ENCODE peak calls at places on chromosomes 2 and 18, in nine cellular contexts. S is AG04450, Q is foreskin fibroblast, Y is coronary artery, K is GM23338, V is K562, W is HFFc6, U is astrocyte, I is prostate gland. C is an unnamed sample.

GRCh38 chr2:235347691-235348090 is 146.2 kb upstream of the AGAP1 start:
- DNase-seq in U (peak), I (no peak), V (peak), S (peak), W (peak), Q (peak), Y (no peak), K (no peak), C (peak)

GRCh38 chr2:226661789-226662545 is 137.7 kb downstream of the IRS1 start:
- DNase-seq in W (peak), S (peak), I (no peak), U (peak), Y (no peak), K (no peak), V (peak), Q (peak), C (no peak)

GRCh38 chr2:85161626-85161960 is 28.4 kb downstream of the TCF7L1 start:
- DNase-seq in Y (no peak), V (no peak), K (no peak), W (peak), S (no peak), I (no peak), Q (no peak), U (peak), C (no peak)

GRCh38 chr2:3377279-3377611 is 373 bp downstream of the EIPR1 start:
- DNase-seq in Y (no peak), V (peak), Q (peak), I (no peak), U (peak), K (peak), S (no peak), W (peak), C (no peak)

GRCh38 chr2:195961873-195962272 is 106.8 kb downstream of the DNAH7 start:
- DNase-seq in Y (no peak), Q (no peak), V (no peak), U (no peak), W (no peak), S (no peak), I (no peak), K (no peak), C (no peak)

GRCh38 chr2:70964596-70965386 is 13.6 kb upstream of the ANKRD53 start:
- DNase-seq in V (peak), S (peak), W (peak), K (peak), Y (peak), Q (peak), U (peak), I (peak), C (no peak)

GRCh38 chr2:18704224-18704623 is 114.9 kb upstream of the NT5C1B start:
- DNase-seq in S (no peak), K (no peak), Q (no peak), V (no peak), W (no peak), I (no peak), U (no peak), Y (no peak), C (no peak)

GRCh38 chr2:68839260-68839833 is 31.9 kb downstream of the BMP10 start:
- DNase-seq in V (peak), Y (no peak), W (no peak), U (no peak), S (no peak), K (peak), I (no peak), Q (no peak), C (no peak)

GRCh38 chr2:96977631-96978195 is 8.7 kb downstream of the FAM178B start:
- DNase-seq in I (no peak), U (peak), S (no peak), K (peak), V (no peak), Y (no peak), Q (peak), W (peak), C (no peak)

GRCh38 chr18:55485666-55486065 is 102.3 kb downstream of the TCF4 start:
- DNase-seq in Q (peak), U (peak), I (no peak), S (no peak), K (no peak), W (peak), V (no peak), Y (no peak), C (no peak)

GRCh38 chr2:607172-607571 is 70.0 kb downstream of the TMEM18 start:
- DNase-seq in W (no peak), Y (peak), I (no peak), Q (no peak), V (no peak), U (no peak), S (no peak), K (no peak), C (no peak)

GRCh38 chr2:16413947-16414346 is 251.7 kb downstream of the CYRIA start:
- DNase-seq in V (no peak), W (no peak), U (no peak), Y (no peak), Q (no peak), I (no peak), S (no peak), K (no peak), C (no peak)

GRCh38 chr2:8805278-8806045 is 32.0 kb downstream of the KIDINS220 start:
- DNase-seq in Y (no peak), K (no peak), V (peak), U (peak), Q (no peak), W (no peak), S (no peak), I (no peak), C (no peak)

GRCh38 chr2:8802741-8803140 is 34.7 kb downstream of the KIDINS220 start:
- DNase-seq in I (no peak), U (no peak), Y (no peak), K (no peak), V (no peak), W (no peak), S (no peak), Q (no peak), C (no peak)

GRCh38 chr2:8800821-8801220 is 36.6 kb downstream of the KIDINS220 start:
- DNase-seq in K (no peak), S (no peak), Y (no peak), V (no peak), W (no peak), U (no peak), Q (no peak), I (no peak), C (no peak)

GRCh38 chr2:8806885-8807701 is 30.3 kb downstream of the KIDINS220 start:
- DNase-seq in Q (no peak), W (no peak), V (peak), I (no peak), U (no peak), S (no peak), Y (no peak), K (no peak), C (no peak)

DNA sequence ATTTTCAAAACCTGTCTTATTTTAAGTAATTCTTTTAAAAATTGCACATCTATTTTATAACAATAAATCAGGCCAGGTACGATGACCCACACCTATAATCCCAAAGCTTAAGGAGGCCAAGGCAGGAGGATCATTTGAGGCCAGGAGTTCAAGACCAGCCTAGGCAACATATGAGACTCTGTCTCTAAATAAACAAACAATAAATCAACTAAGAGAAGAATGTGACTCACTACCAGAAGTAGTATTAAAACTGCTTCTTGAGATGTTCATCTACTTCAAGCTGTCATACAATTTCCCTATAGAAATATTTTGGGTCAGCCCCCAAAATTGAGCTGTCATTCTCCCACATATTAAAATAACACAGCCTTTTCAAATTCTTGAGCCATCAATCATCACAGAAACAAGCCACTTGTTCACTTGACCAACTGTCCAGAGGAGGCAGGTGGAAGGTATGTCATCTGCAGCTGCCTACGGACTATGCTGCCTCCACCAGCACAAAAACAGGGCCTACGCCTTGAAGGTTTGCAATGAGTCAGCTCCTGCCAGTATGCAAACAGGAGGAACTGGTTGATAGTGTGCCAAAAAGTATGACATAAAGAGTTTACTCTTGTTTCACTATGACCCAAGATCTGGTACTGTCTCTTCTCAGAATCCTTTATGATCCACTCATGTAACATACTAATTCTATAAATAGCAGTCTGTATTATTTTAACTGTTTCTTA is 33.6 kb downstream of the KIDINS220 start:
- DNase-seq in S (peak), U (peak), V (peak), K (no peak), Q (peak), Y (no peak), I (peak), W (peak), C (peak)
- TF ChIP-seq CTCF in S (peak), U (no peak), V (peak), K (no peak), Q (no peak), Y (no peak), I (no peak), W (peak), C (no peak)

DNA sequence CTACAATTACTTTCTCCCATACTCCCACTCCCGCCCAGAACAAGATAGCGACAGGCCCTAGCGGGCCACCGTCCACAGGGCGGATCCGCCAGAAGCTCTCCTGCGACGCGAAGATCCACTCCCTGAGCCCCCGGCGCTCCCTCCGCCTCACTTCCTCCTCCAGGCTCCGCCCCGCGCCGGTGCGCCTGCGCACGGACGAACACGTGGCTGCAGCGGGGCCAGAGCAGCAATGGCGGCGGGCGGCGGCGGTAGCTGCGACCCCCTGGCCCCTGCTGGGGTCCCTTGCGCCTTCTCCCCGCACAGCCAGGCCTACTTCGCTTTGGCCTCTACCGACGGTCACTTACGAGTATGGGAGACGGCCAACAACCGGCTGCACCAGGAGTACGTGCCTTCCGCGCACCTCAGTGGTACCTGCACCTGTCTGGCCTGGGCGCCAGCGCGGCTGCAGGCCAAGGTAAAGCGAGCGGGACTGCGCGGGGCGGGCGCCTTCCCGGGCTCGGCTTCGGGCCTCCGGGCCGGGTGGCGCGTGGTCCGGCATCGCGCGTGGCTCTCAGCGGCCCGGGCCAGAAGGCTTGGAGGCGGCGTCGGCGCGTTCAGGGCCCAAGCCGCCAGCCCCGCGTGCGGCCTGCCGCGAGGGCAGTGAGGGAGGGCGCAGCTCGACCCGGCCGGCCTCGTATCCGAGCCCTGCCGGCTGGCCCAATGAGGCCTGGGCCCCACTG is at the start of gene WDR43:
- DNase-seq in V (peak), Q (peak), U (peak), I (peak), W (peak), S (peak), K (peak), Y (peak), C (peak)
- TF ChIP-seq CTCF in V (no peak), Q (no peak), U (no peak), I (no peak), W (no peak), S (no peak), K (no peak), Y (no peak), C (no peak)

GRCh38 chr2:104444840-104445239 is 409.1 kb upstream of the POU3F3 start:
- DNase-seq in Y (no peak), W (no peak), V (no peak), U (no peak), K (no peak), Q (no peak), I (no peak), S (no peak), C (no peak)

GRCh38 chr2:104448661-104449410 is 405.1 kb upstream of the POU3F3 start:
- DNase-seq in K (no peak), S (no peak), W (no peak), U (no peak), Q (no peak), V (no peak), Y (no peak), I (no peak), C (no peak)

GRCh38 chr2:104444392-104444791 is 409.5 kb upstream of the POU3F3 start:
- DNase-seq in S (no peak), U (peak), W (no peak), V (no peak), I (no peak), Q (no peak), Y (no peak), K (no peak), C (peak)

GRCh38 chr2:104452558-104452957 is 401.4 kb upstream of the POU3F3 start:
- DNase-seq in W (no peak), Q (no peak), V (no peak), Y (no peak), I (no peak), K (no peak), S (no peak), U (no peak), C (no peak)

GRCh38 chr2:104447831-104448434 is 406.0 kb upstream of the POU3F3 start:
- DNase-seq in S (no peak), Y (no peak), W (no peak), I (no peak), V (no peak), Q (no peak), K (peak), U (no peak), C (no peak)
- TF ChIP-seq CTCF in S (no peak), Y (no peak), W (no peak), I (no peak), V (no peak), Q (no peak), K (no peak), U (peak), C (no peak)

GRCh38 chr2:9762941-9763340 is 80.3 kb upstream of the TAF1B start:
- DNase-seq in Y (no peak), I (no peak), S (no peak), V (no peak), Q (no peak), K (no peak), W (no peak), U (no peak), C (no peak)
- TF ChIP-seq CTCF in Y (no peak), I (no peak), S (no peak), V (no peak), Q (no peak), K (no peak), W (no peak), U (no peak), C (no peak)

C was measured in AG09319.